ENCODE peak calls at places on chromosomes 7 and 10, in eight cellular contexts. One of them, this sample, is unnamed.

GRCh38 chr10:32958992-32959703 is 1.1 kb upstream of the ITGB1 start:
- DNase-seq in hepatocyte: no peak
- DNase-seq in GM20000: peak; percentile 64
- DNase-seq in endothelial cell: no peak
- DNase-seq in lower leg skin: no peak
- DNase-seq in Peyer's patch: no peak
- DNase-seq in PC-3: peak; percentile 46
- DNase-seq in heart right ventricle: no peak
- DNase-seq in this sample: no peak

GRCh38 chr10:97428572-97428981 is 2.6 kb downstream of the PGAM1 start:
- DNase-seq in hepatocyte: no peak
- DNase-seq in GM20000: no peak
- DNase-seq in endothelial cell: no peak
- DNase-seq in lower leg skin: no peak
- DNase-seq in Peyer's patch: no peak
- DNase-seq in PC-3: no peak
- DNase-seq in heart right ventricle: no peak
- DNase-seq in this sample: no peak

GRCh38 chr10:132828681-132829080 is 42.7 kb upstream of the NKX6-2 start:
- DNase-seq in hepatocyte: no peak
- DNase-seq in GM20000: no peak
- DNase-seq in endothelial cell: no peak
- DNase-seq in lower leg skin: peak; percentile 58
- DNase-seq in Peyer's patch: no peak
- DNase-seq in PC-3: no peak
- DNase-seq in heart right ventricle: no peak
- DNase-seq in this sample: no peak

GRCh38 chr10:55966131-55966530 is 394.9 kb downstream of the ZWINT start:
- DNase-seq in hepatocyte: no peak
- DNase-seq in GM20000: no peak
- DNase-seq in endothelial cell: no peak
- DNase-seq in lower leg skin: no peak
- DNase-seq in Peyer's patch: no peak
- DNase-seq in PC-3: peak; percentile 61
- DNase-seq in heart right ventricle: no peak
- DNase-seq in this sample: no peak

GRCh38 chr10:17734432-17735110 is 17.4 kb upstream of the TMEM236 start:
- DNase-seq in hepatocyte: no peak
- DNase-seq in GM20000: no peak
- DNase-seq in endothelial cell: no peak
- DNase-seq in lower leg skin: no peak
- DNase-seq in Peyer's patch: no peak
- DNase-seq in PC-3: no peak
- DNase-seq in heart right ventricle: no peak
- DNase-seq in this sample: no peak

GRCh38 chr10:20622522-20623270 is 274.4 kb downstream of the NEBL start:
- DNase-seq in hepatocyte: peak; percentile 23
- DNase-seq in GM20000: no peak
- DNase-seq in endothelial cell: no peak
- DNase-seq in lower leg skin: no peak
- DNase-seq in Peyer's patch: no peak
- DNase-seq in PC-3: peak; percentile 87
- DNase-seq in heart right ventricle: no peak
- DNase-seq in this sample: peak; percentile 77

GRCh38 chr10:29636178-29636577 is 1.4 kb upstream of the SVIL start:
- DNase-seq in hepatocyte: no peak
- DNase-seq in GM20000: no peak
- DNase-seq in endothelial cell: no peak
- DNase-seq in lower leg skin: no peak
- DNase-seq in Peyer's patch: no peak
- DNase-seq in PC-3: peak; percentile 83
- DNase-seq in heart right ventricle: no peak
- DNase-seq in this sample: no peak

GRCh38 chr10:126458453-126458852 is 70.2 kb upstream of the ADAM12 start:
- DNase-seq in hepatocyte: no peak
- DNase-seq in GM20000: no peak
- DNase-seq in endothelial cell: no peak
- DNase-seq in lower leg skin: no peak
- DNase-seq in Peyer's patch: no peak
- DNase-seq in PC-3: peak; percentile 27
- DNase-seq in heart right ventricle: no peak
- DNase-seq in this sample: no peak

GRCh38 chr7:158109364-158110033 is 478.1 kb downstream of the PTPRN2 start:
- DNase-seq in hepatocyte: no peak
- DNase-seq in GM20000: no peak
- DNase-seq in endothelial cell: no peak
- DNase-seq in lower leg skin: peak; percentile 54
- DNase-seq in Peyer's patch: no peak
- DNase-seq in PC-3: no peak
- DNase-seq in heart right ventricle: no peak
- DNase-seq in this sample: no peak

GRCh38 chr10:69069090-69070042 is 18.5 kb upstream of the SRGN start:
- DNase-seq in hepatocyte: no peak
- DNase-seq in GM20000: no peak
- DNase-seq in endothelial cell: no peak
- DNase-seq in lower leg skin: no peak
- DNase-seq in Peyer's patch: no peak
- DNase-seq in PC-3: no peak
- DNase-seq in heart right ventricle: no peak
- DNase-seq in this sample: no peak

GRCh38 chr7:24343614-24344013 is 59.6 kb downstream of the NPY start:
- DNase-seq in hepatocyte: no peak
- DNase-seq in GM20000: no peak
- DNase-seq in endothelial cell: no peak
- DNase-seq in lower leg skin: no peak
- DNase-seq in Peyer's patch: no peak
- DNase-seq in PC-3: no peak
- DNase-seq in heart right ventricle: no peak
- DNase-seq in this sample: no peak

GRCh38 chr7:144513332-144513731 is 109.8 kb upstream of the NOBOX start:
- DNase-seq in hepatocyte: peak; percentile 35
- DNase-seq in GM20000: peak; percentile 20
- DNase-seq in endothelial cell: peak; percentile 12
- DNase-seq in lower leg skin: no peak
- DNase-seq in Peyer's patch: no peak
- DNase-seq in PC-3: peak; percentile 40
- DNase-seq in heart right ventricle: no peak
- DNase-seq in this sample: no peak

GRCh38 chr7:106568680-106569499 is 92.1 kb downstream of the CCDC71L start:
- DNase-seq in hepatocyte: peak; percentile 24
- DNase-seq in GM20000: no peak
- DNase-seq in endothelial cell: no peak
- DNase-seq in lower leg skin: no peak
- DNase-seq in Peyer's patch: no peak
- DNase-seq in PC-3: peak; percentile 41
- DNase-seq in heart right ventricle: no peak
- DNase-seq in this sample: peak; percentile 97

GRCh38 chr10:317219-317868 is 182.1 kb downstream of the ZMYND11 start:
- DNase-seq in hepatocyte: no peak
- DNase-seq in GM20000: peak; percentile 80
- DNase-seq in endothelial cell: no peak
- DNase-seq in lower leg skin: no peak
- DNase-seq in Peyer's patch: peak; percentile 77
- DNase-seq in PC-3: no peak
- DNase-seq in heart right ventricle: peak; percentile 27
- DNase-seq in this sample: peak; percentile 59

GRCh38 chr7:83469076-83469475 is 179.9 kb downstream of the SEMA3E start:
- DNase-seq in hepatocyte: no peak
- DNase-seq in GM20000: no peak
- DNase-seq in endothelial cell: no peak
- DNase-seq in lower leg skin: no peak
- DNase-seq in Peyer's patch: no peak
- DNase-seq in PC-3: peak; percentile 80
- DNase-seq in heart right ventricle: no peak
- DNase-seq in this sample: peak; percentile 1

GRCh38 chr7:1229334-1229935 is 3.2 kb upstream of the UNCX start:
- DNase-seq in hepatocyte: no peak
- DNase-seq in GM20000: no peak
- DNase-seq in endothelial cell: no peak
- DNase-seq in lower leg skin: no peak
- DNase-seq in Peyer's patch: no peak
- DNase-seq in PC-3: no peak
- DNase-seq in heart right ventricle: no peak
- DNase-seq in this sample: no peak

GRCh38 chr10:101561068-101561915 is 26.8 kb downstream of the POLL start:
- DNase-seq in hepatocyte: no peak
- DNase-seq in GM20000: no peak
- DNase-seq in endothelial cell: no peak
- DNase-seq in lower leg skin: peak; percentile 80
- DNase-seq in Peyer's patch: no peak
- DNase-seq in PC-3: no peak
- DNase-seq in heart right ventricle: no peak
- DNase-seq in this sample: no peak

GRCh38 chr7:23184709-23185354 is 3.0 kb downstream of the NUP42 start:
- DNase-seq in hepatocyte: peak; percentile 56
- DNase-seq in GM20000: no peak
- DNase-seq in endothelial cell: peak; percentile 64
- DNase-seq in lower leg skin: no peak
- DNase-seq in Peyer's patch: no peak
- DNase-seq in PC-3: peak; percentile 65
- DNase-seq in heart right ventricle: no peak
- DNase-seq in this sample: peak; percentile 29

GRCh38 chr10:74799840-74800239 is 26.6 kb upstream of the KAT6B start:
- DNase-seq in hepatocyte: no peak
- DNase-seq in GM20000: no peak
- DNase-seq in endothelial cell: no peak
- DNase-seq in lower leg skin: peak; percentile 29
- DNase-seq in Peyer's patch: no peak
- DNase-seq in PC-3: peak; percentile 100
- DNase-seq in heart right ventricle: no peak
- DNase-seq in this sample: peak; percentile 16

GRCh38 chr10:32982293-32982709 is 24.3 kb upstream of the ITGB1 start:
- DNase-seq in hepatocyte: peak; percentile 19
- DNase-seq in GM20000: no peak
- DNase-seq in endothelial cell: no peak
- DNase-seq in lower leg skin: no peak
- DNase-seq in Peyer's patch: no peak
- DNase-seq in PC-3: peak; percentile 98
- DNase-seq in heart right ventricle: no peak
- DNase-seq in this sample: no peak

GRCh38 chr7:135164357-135165021 is 6.0 kb downstream of the CYREN start:
- DNase-seq in hepatocyte: no peak
- DNase-seq in GM20000: no peak
- DNase-seq in endothelial cell: no peak
- DNase-seq in lower leg skin: peak; percentile 90
- DNase-seq in Peyer's patch: no peak
- DNase-seq in PC-3: no peak
- DNase-seq in heart right ventricle: peak; percentile 59
- DNase-seq in this sample: no peak

GRCh38 chr10:113087082-113088029 is 137.3 kb downstream of the TCF7L2 start:
- DNase-seq in hepatocyte: peak; percentile 86
- DNase-seq in GM20000: no peak
- DNase-seq in endothelial cell: peak; percentile 7
- DNase-seq in lower leg skin: peak; percentile 90
- DNase-seq in Peyer's patch: no peak
- DNase-seq in PC-3: peak; percentile 95
- DNase-seq in heart right ventricle: no peak
- DNase-seq in this sample: peak; percentile 96

GRCh38 chr7:142405122-142405765 is 147.4 kb upstream of the PRSS58 start:
- DNase-seq in hepatocyte: no peak
- DNase-seq in GM20000: no peak
- DNase-seq in endothelial cell: no peak
- DNase-seq in lower leg skin: no peak
- DNase-seq in Peyer's patch: no peak
- DNase-seq in PC-3: no peak
- DNase-seq in heart right ventricle: no peak
- DNase-seq in this sample: no peak
- TF ChIP-seq CTCF in hepatocyte: no peak
- TF ChIP-seq CTCF in GM20000: no peak
- TF ChIP-seq CTCF in endothelial cell: no peak
- TF ChIP-seq CTCF in lower leg skin: no peak
- TF ChIP-seq CTCF in Peyer's patch: no peak
- TF ChIP-seq CTCF in PC-3: no peak
- TF ChIP-seq CTCF in heart right ventricle: no peak
- TF ChIP-seq CTCF in this sample: no peak

GRCh38 chr7:29748286-29749099 is 57.8 kb upstream of the WIPF3 start:
- DNase-seq in hepatocyte: peak; percentile 80
- DNase-seq in GM20000: no peak
- DNase-seq in endothelial cell: no peak
- DNase-seq in lower leg skin: no peak
- DNase-seq in Peyer's patch: no peak
- DNase-seq in PC-3: peak; percentile 73
- DNase-seq in heart right ventricle: no peak
- DNase-seq in this sample: no peak

GRCh38 chr7:29754874-29755490 is 51.3 kb upstream of the WIPF3 start:
- DNase-seq in hepatocyte: no peak
- DNase-seq in GM20000: no peak
- DNase-seq in endothelial cell: no peak
- DNase-seq in lower leg skin: no peak
- DNase-seq in Peyer's patch: no peak
- DNase-seq in PC-3: no peak
- DNase-seq in heart right ventricle: no peak
- DNase-seq in this sample: no peak

GRCh38 chr7:29749701-29750321 is 56.5 kb upstream of the WIPF3 start:
- DNase-seq in hepatocyte: no peak
- DNase-seq in GM20000: no peak
- DNase-seq in endothelial cell: no peak
- DNase-seq in lower leg skin: no peak
- DNase-seq in Peyer's patch: no peak
- DNase-seq in PC-3: no peak
- DNase-seq in heart right ventricle: no peak
- DNase-seq in this sample: no peak
- TF ChIP-seq CTCF in hepatocyte: no peak
- TF ChIP-seq CTCF in GM20000: no peak
- TF ChIP-seq CTCF in endothelial cell: no peak
- TF ChIP-seq CTCF in lower leg skin: no peak
- TF ChIP-seq CTCF in Peyer's patch: no peak
- TF ChIP-seq CTCF in PC-3: no peak
- TF ChIP-seq CTCF in heart right ventricle: no peak
- TF ChIP-seq CTCF in this sample: no peak

GRCh38 chr10:78255214-78255613 is 221.6 kb downstream of the RPS24 start:
- DNase-seq in hepatocyte: no peak
- DNase-seq in GM20000: no peak
- DNase-seq in endothelial cell: no peak
- DNase-seq in lower leg skin: no peak
- DNase-seq in Peyer's patch: no peak
- DNase-seq in PC-3: peak; percentile 86
- DNase-seq in heart right ventricle: no peak
- DNase-seq in this sample: no peak
- TF ChIP-seq CTCF in hepatocyte: no peak
- TF ChIP-seq CTCF in GM20000: no peak
- TF ChIP-seq CTCF in endothelial cell: no peak
- TF ChIP-seq CTCF in lower leg skin: no peak
- TF ChIP-seq CTCF in Peyer's patch: no peak
- TF ChIP-seq CTCF in PC-3: no peak
- TF ChIP-seq CTCF in heart right ventricle: no peak
- TF ChIP-seq CTCF in this sample: no peak

DNA sequence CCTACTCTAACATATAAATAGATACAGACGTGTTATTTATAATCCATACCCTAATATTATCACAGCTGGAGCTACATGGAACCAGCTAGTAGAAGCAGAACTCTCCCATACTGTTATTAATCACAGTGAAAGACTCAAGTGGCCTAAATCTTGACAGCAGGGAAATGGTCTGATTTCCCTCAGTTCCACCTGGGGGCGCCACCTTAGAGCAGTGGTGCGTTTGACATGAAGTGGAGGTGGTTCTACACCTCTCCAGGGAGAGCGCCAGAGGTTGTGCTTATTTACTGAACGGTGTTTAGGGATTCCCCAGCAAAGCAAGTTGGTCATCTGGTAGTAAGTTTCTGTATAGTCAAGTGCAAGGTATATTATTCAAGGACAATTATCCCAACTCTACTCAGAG is 17.6 kb downstream of the DNTT start:
- DNase-seq in hepatocyte: no peak
- DNase-seq in GM20000: no peak
- DNase-seq in endothelial cell: no peak
- DNase-seq in lower leg skin: no peak
- DNase-seq in Peyer's patch: no peak
- DNase-seq in PC-3: no peak
- DNase-seq in heart right ventricle: no peak
- DNase-seq in this sample: no peak
- TF ChIP-seq CTCF in hepatocyte: no peak
- TF ChIP-seq CTCF in GM20000: no peak
- TF ChIP-seq CTCF in endothelial cell: peak; percentile 33
- TF ChIP-seq CTCF in lower leg skin: no peak
- TF ChIP-seq CTCF in Peyer's patch: no peak
- TF ChIP-seq CTCF in PC-3: peak; percentile 20
- TF ChIP-seq CTCF in heart right ventricle: no peak
- TF ChIP-seq CTCF in this sample: no peak